ENCODE peak calls at places on chromosome 10, in five cellular contexts. A is GM23338; R is A549; S is transverse colon; Z is CD8-positive, alpha-beta T cell. Y is an unnamed sample.

GRCh38 chr10:79063661-79064490 is 4.9 kb upstream of the ZMIZ1 start:
- DNase-seq in A (no peak), R (no peak), S (peak; percentile 65), Z (no peak), Y (no peak)

GRCh38 chr10:72038458-72039001 is 49.8 kb downstream of the SPOCK2 start:
- DNase-seq in A (no peak), R (no peak), S (no peak), Z (no peak), Y (no peak)

GRCh38 chr10:3046210-3046779 is 21.1 kb upstream of the PFKP start:
- DNase-seq in A (no peak), R (no peak), S (no peak), Z (no peak), Y (no peak)

GRCh38 chr10:59243611-59244195 is 67.3 kb downstream of the PHYHIPL start:
- DNase-seq in A (peak; percentile 4), R (no peak), S (no peak), Z (no peak), Y (no peak)

GRCh38 chr10:22086730-22087364 is 83.3 kb upstream of the DNAJC1 start:
- DNase-seq in A (peak; percentile 71), R (peak; percentile 44), S (peak; percentile 66), Z (no peak), Y (peak; percentile 13)

GRCh38 chr10:84138478-84139125 is 707 bp upstream of the GHITM start:
- DNase-seq in A (peak; percentile 32), R (peak; percentile 58), S (peak; percentile 49), Z (peak; percentile 10), Y (peak; percentile 50)

GRCh38 chr10:47318706-47319105 is 3.5 kb upstream of the GDF2 start:
- DNase-seq in A (peak; percentile 44), R (peak; percentile 43), S (no peak), Z (no peak), Y (no peak)

GRCh38 chr10:97508342-97508741 is 9.6 kb downstream of the UBTD1 start:
- DNase-seq in A (no peak), R (no peak), S (no peak), Z (no peak), Y (no peak)

GRCh38 chr10:120278069-120278468 is 179.0 kb upstream of the PLPP4 start:
- DNase-seq in A (peak; percentile 76), R (no peak), S (no peak), Z (no peak), Y (no peak)

GRCh38 chr10:13402016-13402415 is 53.9 kb upstream of the SEPHS1 start:
- DNase-seq in A (no peak), R (no peak), S (no peak), Z (no peak), Y (no peak)
- H3K4me1 ChIP-seq in A (peaks cover 23% of the 10 kb centered on the region), R (no peaks in the 10 kb centered on the region), S (peaks cover 10% of the 10 kb centered on the region), Z (no peaks in the 10 kb centered on the region), Y (no peaks in the 10 kb centered on the region)

GRCh38 chr10:102715880-102716279 is 1.4 kb downstream of the SFXN2 start:
- DNase-seq in A (no peak), R (no peak), S (no peak), Z (no peak), Y (no peak)

GRCh38 chr10:102713483-102713813 is 749 bp downstream of the ARL3 start:
- DNase-seq in A (no peak), R (no peak), S (no peak), Z (no peak), Y (no peak)

GRCh38 chr10:102712843-102713242 is 1.4 kb downstream of the ARL3 start:
- DNase-seq in A (no peak), R (no peak), S (no peak), Z (no peak), Y (no peak)

GRCh38 chr10:102714621-102715455 is at the start of gene SFXN2:
- DNase-seq in A (peak; percentile 75), R (no peak), S (peak; percentile 47), Z (peak; percentile 27), Y (no peak)

DNA sequence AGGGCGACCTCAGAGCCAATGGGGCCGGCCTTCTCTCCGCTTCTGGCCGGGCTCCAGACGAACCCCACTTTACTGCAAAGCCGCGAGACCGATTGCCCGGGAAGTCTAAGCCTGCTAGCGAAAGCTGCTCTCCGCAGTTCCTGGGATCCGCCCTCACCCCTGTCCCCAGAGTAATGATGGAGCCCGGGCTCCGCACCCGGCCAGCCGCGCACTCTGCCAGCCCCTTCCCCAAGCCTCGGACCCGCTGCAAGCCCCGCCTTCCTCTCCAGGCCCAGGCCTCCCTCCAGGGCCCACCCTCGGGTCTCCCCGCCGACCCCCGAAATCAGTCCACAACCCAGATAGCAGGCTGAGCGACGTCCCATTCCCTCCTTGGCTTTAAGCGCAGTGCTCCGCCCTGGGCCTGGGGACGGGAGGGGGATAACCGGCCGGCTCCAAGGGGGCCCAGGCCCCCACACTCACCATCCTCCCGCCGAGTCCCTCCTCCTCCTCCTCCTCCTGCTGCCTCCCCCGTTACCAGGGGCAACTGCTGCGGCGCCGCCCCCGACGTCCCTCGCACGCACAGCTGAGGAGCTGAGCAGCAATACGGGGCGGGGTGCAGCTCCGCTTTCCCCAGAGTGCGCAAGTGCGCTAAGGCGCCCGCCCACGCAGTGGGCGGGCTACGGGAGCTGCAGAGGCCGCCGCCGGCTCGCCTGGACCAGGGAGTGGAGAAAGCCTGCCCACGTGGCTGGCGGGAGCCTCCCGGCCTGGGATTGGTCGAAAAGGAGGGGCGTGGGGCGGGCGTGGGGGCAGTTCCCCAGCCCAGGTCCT is at the start of gene ARL3:
- DNase-seq in A (peak; percentile 98), R (peak; percentile 97), S (peak; percentile 98), Z (peak; percentile 88), Y (peak; percentile 85)
- TF ChIP-seq CTCF in A (no peak), R (no peak), S (peak; percentile 44), Z (peak; percentile 65), Y (no peak)

DNA sequence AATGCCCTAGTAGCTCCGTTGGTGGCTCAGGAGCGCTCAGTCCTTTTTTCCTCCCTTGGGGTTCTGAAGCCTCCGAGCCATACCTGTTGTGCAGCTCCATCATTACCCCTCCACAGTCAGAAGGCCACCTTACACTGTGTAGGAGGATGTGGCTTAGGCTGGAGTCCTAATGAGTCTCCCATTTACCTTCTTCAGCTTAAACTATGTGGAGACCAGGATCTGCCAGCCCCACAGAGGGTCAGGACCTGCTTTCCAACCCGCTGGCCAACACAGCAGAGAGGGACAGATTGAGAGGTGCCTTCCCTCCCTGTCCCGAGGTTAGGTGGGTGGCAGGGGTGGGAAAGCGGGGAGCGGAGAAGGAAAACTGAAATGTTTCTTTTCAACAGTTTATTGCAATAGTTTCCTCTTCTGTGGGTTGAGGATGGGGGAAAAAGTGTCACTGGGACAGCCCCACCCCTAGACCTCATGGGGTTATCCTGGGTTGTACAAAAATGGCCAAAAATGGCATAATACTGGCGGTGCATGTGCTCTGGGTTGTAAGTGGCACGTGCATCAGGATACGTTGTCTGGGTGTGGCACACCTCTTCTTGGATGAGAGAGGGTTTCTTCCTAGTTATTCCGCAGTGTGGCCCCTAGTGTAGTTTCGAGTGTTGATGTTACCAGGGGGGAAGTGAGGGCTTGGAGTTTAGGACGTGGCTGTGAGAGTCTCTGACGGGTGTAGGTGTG is 31.5 kb downstream of the TSPAN14 start:
- DNase-seq in A (no peak), R (no peak), S (peak; percentile 8), Z (no peak), Y (no peak)
- H3K4me1 ChIP-seq in A (peaks cover 29% of the 10 kb centered on the region), R (peaks cover 76% of the 10 kb centered on the region), S (peaks cover 58% of the 10 kb centered on the region), Z (peaks cover 92% of the 10 kb centered on the region), Y (no peaks in the 10 kb centered on the region)

GRCh38 chr10:61271127-61271780 is 181.9 kb downstream of the TMEM26 start:
- DNase-seq in A (peak; percentile 49), R (peak; percentile 90), S (no peak), Z (no peak), Y (peak; percentile 80)
- TF ChIP-seq CTCF in A (peak; percentile 41), R (peak; percentile 62), S (no peak), Z (no peak), Y (peak; percentile 35)

GRCh38 chr10:123135415-123136141 is at the start of gene HMX3:
- DNase-seq in A (peak; percentile 85), R (no peak), S (no peak), Z (no peak), Y (no peak)

GRCh38 chr10:123134058-123134914 is 1.5 kb upstream of the HMX3 start:
- DNase-seq in A (peak; percentile 52), R (no peak), S (no peak), Z (no peak), Y (no peak)

GRCh38 chr10:123132576-123133477 is 2.9 kb upstream of the HMX3 start:
- DNase-seq in A (peak; percentile 97), R (peak; percentile 88), S (peak; percentile 88), Z (peak; percentile 78), Y (peak; percentile 71)

GRCh38 chr10:123134915-123135414 is 805 bp upstream of the HMX3 start:
- DNase-seq in A (peak; percentile 42), R (no peak), S (no peak), Z (no peak), Y (no peak)

DNA sequence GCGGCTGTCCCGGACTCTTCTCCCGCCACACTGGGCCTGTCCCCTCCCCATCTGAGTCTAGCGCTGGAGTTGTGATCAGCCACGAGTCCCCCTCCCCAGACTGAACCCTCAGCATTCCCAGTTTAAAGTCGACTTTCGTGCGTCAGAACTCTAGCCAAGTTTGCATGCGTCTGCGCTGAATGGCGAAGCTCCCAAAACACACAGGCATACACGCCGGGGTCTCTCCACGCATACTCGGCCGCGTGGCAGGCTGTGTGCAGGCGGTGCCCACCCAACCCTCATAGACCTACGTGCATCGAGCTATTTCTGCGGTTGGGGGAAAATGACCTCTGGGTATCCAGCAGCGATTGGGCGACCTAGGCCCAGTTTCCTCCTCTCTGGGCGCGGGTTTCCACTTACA is 2.3 kb upstream of the HMX3 start:
- DNase-seq in A (peak; percentile 62), R (no peak), S (no peak), Z (no peak), Y (no peak)
- H3K4me1 ChIP-seq in A (peaks cover 14% of the 10 kb centered on the region), R (peaks cover 25% of the 10 kb centered on the region), S (peaks cover 47% of the 10 kb centered on the region), Z (peaks cover 45% of the 10 kb centered on the region), Y (peaks cover 11% of the 10 kb centered on the region)

GRCh38 chr10:86100581-86101061 is 266.0 kb downstream of the GRID1 start:
- DNase-seq in A (peak; percentile 70), R (peak; percentile 47), S (no peak), Z (no peak), Y (no peak)
- TF ChIP-seq CTCF in A (peak; percentile 83), R (peak; percentile 36), S (peak; percentile 38), Z (no peak), Y (peak; percentile 81)

DNA sequence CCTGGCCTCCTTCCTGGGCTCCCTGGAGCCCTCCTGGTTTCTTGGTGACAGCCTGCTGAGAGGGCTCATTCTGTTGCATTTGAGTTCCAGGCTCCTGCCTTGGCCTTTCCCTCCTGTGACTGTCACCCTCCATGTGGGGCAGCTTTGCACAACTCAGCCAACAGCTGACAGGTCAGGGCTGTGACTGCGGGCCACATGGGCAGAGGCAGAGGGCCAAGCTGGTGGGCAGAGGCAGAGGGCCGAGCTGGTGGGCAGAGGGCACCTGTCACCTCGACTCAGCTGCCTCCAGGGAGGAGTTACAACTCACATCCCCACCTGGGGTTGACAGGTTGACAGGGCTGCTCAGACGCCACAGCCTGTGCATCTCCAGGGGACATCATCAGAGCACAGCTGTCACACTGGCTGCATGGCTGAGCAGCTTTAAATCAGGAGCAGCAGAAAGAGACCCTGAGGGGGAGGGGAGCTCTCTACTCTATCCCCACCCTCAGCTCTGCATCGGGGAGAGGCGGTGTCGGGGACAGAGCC is 20.8 kb upstream of the ANTXRL start:
- DNase-seq in A (no peak), R (no peak), S (no peak), Z (no peak), Y (no peak)
- H3K4me1 ChIP-seq in A (no peaks in the 10 kb centered on the region), R (no peaks in the 10 kb centered on the region), S (no peaks in the 10 kb centered on the region), Z (peaks cover 39% of the 10 kb centered on the region), Y (no peaks in the 10 kb centered on the region)